ENCODE peak calls at places on chromosomes 5 and 9, in six cellular contexts. One of them, this sample, is unnamed.

GRCh38 chr9:114434878-114435311 is 47.1 kb upstream of the AKNA start:
- DNase-seq in AG09309: no peak
- DNase-seq in IMR-90: peak; percentile 37
- DNase-seq in transverse colon: no peak
- DNase-seq in cardiac fibroblast: peak; percentile 62
- DNase-seq in GM23338: peak; percentile 87
- DNase-seq in this sample: no peak

GRCh38 chr5:180343846-180344327 is 9.2 kb downstream of the GFPT2 start:
- DNase-seq in AG09309: no peak
- DNase-seq in IMR-90: no peak
- DNase-seq in transverse colon: no peak
- DNase-seq in cardiac fibroblast: peak; percentile 80
- DNase-seq in GM23338: no peak
- DNase-seq in this sample: no peak

GRCh38 chr5:172830876-172831662 is 3.0 kb upstream of the ERGIC1 start:
- DNase-seq in AG09309: peak; percentile 79
- DNase-seq in IMR-90: peak; percentile 99
- DNase-seq in transverse colon: no peak
- DNase-seq in cardiac fibroblast: peak; percentile 96
- DNase-seq in GM23338: no peak
- DNase-seq in this sample: peak; percentile 62

GRCh38 chr9:95764920-95765319 is 110.6 kb upstream of the ERCC6L2 start:
- DNase-seq in AG09309: no peak
- DNase-seq in IMR-90: no peak
- DNase-seq in transverse colon: no peak
- DNase-seq in cardiac fibroblast: no peak
- DNase-seq in GM23338: no peak
- DNase-seq in this sample: no peak

GRCh38 chr5:143964919-143965318 is 153.0 kb downstream of the HMHB1 start:
- DNase-seq in AG09309: no peak
- DNase-seq in IMR-90: peak; percentile 66
- DNase-seq in transverse colon: no peak
- DNase-seq in cardiac fibroblast: no peak
- DNase-seq in GM23338: no peak
- DNase-seq in this sample: no peak

GRCh38 chr5:115258001-115258400 is 4.7 kb downstream of the PGGT1B start:
- DNase-seq in AG09309: peak; percentile 14
- DNase-seq in IMR-90: peak; percentile 59
- DNase-seq in transverse colon: no peak
- DNase-seq in cardiac fibroblast: no peak
- DNase-seq in GM23338: no peak
- DNase-seq in this sample: no peak

GRCh38 chr9:126295082-126295477 is 31.5 kb upstream of the MVB12B start:
- DNase-seq in AG09309: no peak
- DNase-seq in IMR-90: no peak
- DNase-seq in transverse colon: no peak
- DNase-seq in cardiac fibroblast: no peak
- DNase-seq in GM23338: no peak
- DNase-seq in this sample: no peak

GRCh38 chr9:27344776-27345175 is 47.8 kb upstream of the EQTN start:
- DNase-seq in AG09309: no peak
- DNase-seq in IMR-90: no peak
- DNase-seq in transverse colon: no peak
- DNase-seq in cardiac fibroblast: no peak
- DNase-seq in GM23338: no peak
- DNase-seq in this sample: no peak

GRCh38 chr5:178218237-178218636 is 13.9 kb downstream of the HNRNPAB start:
- DNase-seq in AG09309: no peak
- DNase-seq in IMR-90: no peak
- DNase-seq in transverse colon: no peak
- DNase-seq in cardiac fibroblast: no peak
- DNase-seq in GM23338: no peak
- DNase-seq in this sample: no peak

GRCh38 chr9:83937861-83938455 is 16.7 kb upstream of the KIF27 start:
- DNase-seq in AG09309: no peak
- DNase-seq in IMR-90: peak; percentile 62
- DNase-seq in transverse colon: no peak
- DNase-seq in cardiac fibroblast: peak; percentile 74
- DNase-seq in GM23338: peak; percentile 94
- DNase-seq in this sample: no peak

GRCh38 chr5:14351086-14351661 is 208.0 kb downstream of the TRIO start:
- DNase-seq in AG09309: no peak
- DNase-seq in IMR-90: no peak
- DNase-seq in transverse colon: no peak
- DNase-seq in cardiac fibroblast: no peak
- DNase-seq in GM23338: no peak
- DNase-seq in this sample: no peak

GRCh38 chr5:138336952-138337684 is 948 bp upstream of the FAM53C start:
- DNase-seq in AG09309: no peak
- DNase-seq in IMR-90: peak; percentile 79
- DNase-seq in transverse colon: peak; percentile 85
- DNase-seq in cardiac fibroblast: peak; percentile 88
- DNase-seq in GM23338: peak; percentile 90
- DNase-seq in this sample: no peak

GRCh38 chr5:173717959-173718358 is 101.5 kb upstream of the BOD1 start:
- DNase-seq in AG09309: no peak
- DNase-seq in IMR-90: no peak
- DNase-seq in transverse colon: no peak
- DNase-seq in cardiac fibroblast: peak; percentile 22
- DNase-seq in GM23338: peak; percentile 23
- DNase-seq in this sample: no peak

GRCh38 chr9:22354699-22355384 is 91.8 kb upstream of the DMRTA1 start:
- DNase-seq in AG09309: no peak
- DNase-seq in IMR-90: no peak
- DNase-seq in transverse colon: no peak
- DNase-seq in cardiac fibroblast: no peak
- DNase-seq in GM23338: no peak
- DNase-seq in this sample: no peak

GRCh38 chr5:135482383-135482933 is 30.3 kb upstream of the TIFAB start:
- DNase-seq in AG09309: no peak
- DNase-seq in IMR-90: no peak
- DNase-seq in transverse colon: no peak
- DNase-seq in cardiac fibroblast: no peak
- DNase-seq in GM23338: no peak
- DNase-seq in this sample: no peak

GRCh38 chr9:113875917-113876805 is at the start of gene ZNF618:
- DNase-seq in AG09309: no peak
- DNase-seq in IMR-90: no peak
- DNase-seq in transverse colon: peak; percentile 24
- DNase-seq in cardiac fibroblast: peak; percentile 44
- DNase-seq in GM23338: peak; percentile 60
- DNase-seq in this sample: no peak

GRCh38 chr9:127498298-127498697 is 47.0 kb downstream of the LRSAM1 start:
- DNase-seq in AG09309: no peak
- DNase-seq in IMR-90: no peak
- DNase-seq in transverse colon: no peak
- DNase-seq in cardiac fibroblast: no peak
- DNase-seq in GM23338: no peak
- DNase-seq in this sample: no peak

GRCh38 chr5:147081256-147081872 is 153.5 kb upstream of the STK32A start:
- DNase-seq in AG09309: no peak
- DNase-seq in IMR-90: no peak
- DNase-seq in transverse colon: no peak
- DNase-seq in cardiac fibroblast: no peak
- DNase-seq in GM23338: no peak
- DNase-seq in this sample: no peak

GRCh38 chr5:36444582-36444999 is 142.9 kb upstream of the RANBP3L start:
- DNase-seq in AG09309: no peak
- DNase-seq in IMR-90: no peak
- DNase-seq in transverse colon: peak; percentile 14
- DNase-seq in cardiac fibroblast: peak; percentile 60
- DNase-seq in GM23338: no peak
- DNase-seq in this sample: no peak

GRCh38 chr9:133148351-133149129 is 15.2 kb downstream of the GBGT1 start:
- DNase-seq in AG09309: no peak
- DNase-seq in IMR-90: peak; percentile 38
- DNase-seq in transverse colon: peak; percentile 65
- DNase-seq in cardiac fibroblast: peak; percentile 41
- DNase-seq in GM23338: peak; percentile 38
- DNase-seq in this sample: no peak

GRCh38 chr9:109974143-109974917 is 194.3 kb downstream of the PALM2AKAP2 start:
- DNase-seq in AG09309: no peak
- DNase-seq in IMR-90: no peak
- DNase-seq in transverse colon: peak; percentile 51
- DNase-seq in cardiac fibroblast: no peak
- DNase-seq in GM23338: no peak
- DNase-seq in this sample: no peak

GRCh38 chr9:136728080-136728547 is 14.6 kb downstream of the LCN10 start:
- DNase-seq in AG09309: peak; percentile 52
- DNase-seq in IMR-90: peak; percentile 85
- DNase-seq in transverse colon: peak; percentile 92
- DNase-seq in cardiac fibroblast: peak; percentile 94
- DNase-seq in GM23338: peak; percentile 79
- DNase-seq in this sample: peak; percentile 40

DNA sequence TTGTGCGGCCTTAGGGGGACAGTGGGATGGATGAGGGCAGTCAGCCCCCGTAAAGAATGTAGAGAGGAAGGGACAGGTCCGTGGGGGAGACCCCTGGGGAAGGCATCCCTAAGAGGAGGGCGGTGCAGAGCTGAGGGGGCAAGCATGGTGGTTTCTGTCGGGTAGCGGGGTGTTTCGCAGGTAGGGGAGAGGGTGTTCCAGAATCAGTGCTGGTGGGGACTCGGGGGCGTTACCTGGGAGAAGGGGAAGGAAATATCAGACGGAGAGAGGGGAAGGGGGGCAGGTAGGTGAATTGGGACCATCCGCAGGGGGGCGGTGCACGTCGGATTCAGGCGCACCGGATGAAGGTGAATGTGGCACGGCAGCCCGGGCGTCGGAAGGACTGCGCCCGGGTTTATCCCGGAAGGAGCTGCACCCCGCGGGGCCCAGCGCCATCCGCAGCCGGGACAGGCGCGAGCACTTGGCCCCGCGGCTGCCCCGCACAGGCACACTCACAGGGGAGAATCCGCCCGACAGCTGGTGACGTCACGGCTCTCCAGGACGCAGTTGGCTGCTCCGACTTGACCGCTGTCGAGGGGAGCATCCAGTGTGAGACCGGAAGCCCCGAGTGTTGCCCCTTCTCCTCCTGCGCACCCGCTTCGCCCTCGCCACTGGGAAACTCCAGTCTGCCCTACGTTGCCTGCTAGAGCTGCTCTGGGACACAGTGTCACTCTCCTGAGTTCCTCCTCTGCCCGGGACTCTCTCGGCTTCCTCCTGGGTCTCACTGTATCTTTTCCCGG is 1.3 kb downstream of the CD72 start:
- DNase-seq in AG09309: peak; percentile 7
- DNase-seq in IMR-90: peak; percentile 69
- DNase-seq in transverse colon: peak; percentile 82
- DNase-seq in cardiac fibroblast: peak; percentile 63
- DNase-seq in GM23338: peak; percentile 89
- DNase-seq in this sample: no peak
- H3K4me3 ChIP-seq in AG09309: peak overlapping the region; percentile 28
- H3K4me3 ChIP-seq in IMR-90: peak overlapping the region; percentile 43
- H3K4me3 ChIP-seq in transverse colon: peak overlapping the region; percentile 38
- H3K4me3 ChIP-seq in cardiac fibroblast: peak overlapping the region; percentile 28
- H3K4me3 ChIP-seq in GM23338: peak overlapping the region; percentile 85
- H3K4me3 ChIP-seq in this sample: peak overlapping the region; percentile 47

GRCh38 chr9:124835026-124835501 is 18.2 kb upstream of the WDR38 start:
- DNase-seq in AG09309: no peak
- DNase-seq in IMR-90: peak; percentile 79
- DNase-seq in transverse colon: peak; percentile 64
- DNase-seq in cardiac fibroblast: peak; percentile 90
- DNase-seq in GM23338: no peak
- DNase-seq in this sample: no peak

GRCh38 chr9:124831642-124832364 is 21.5 kb upstream of the WDR38 start:
- DNase-seq in AG09309: no peak
- DNase-seq in IMR-90: no peak
- DNase-seq in transverse colon: no peak
- DNase-seq in cardiac fibroblast: peak; percentile 28
- DNase-seq in GM23338: no peak
- DNase-seq in this sample: no peak

GRCh38 chr9:124839612-124840299 is 13.5 kb upstream of the WDR38 start:
- DNase-seq in AG09309: no peak
- DNase-seq in IMR-90: peak; percentile 30
- DNase-seq in transverse colon: no peak
- DNase-seq in cardiac fibroblast: peak; percentile 43
- DNase-seq in GM23338: peak; percentile 89
- DNase-seq in this sample: no peak

GRCh38 chr9:124830593-124830992 is 22.7 kb upstream of the WDR38 start:
- DNase-seq in AG09309: no peak
- DNase-seq in IMR-90: no peak
- DNase-seq in transverse colon: no peak
- DNase-seq in cardiac fibroblast: no peak
- DNase-seq in GM23338: no peak
- DNase-seq in this sample: no peak

DNA sequence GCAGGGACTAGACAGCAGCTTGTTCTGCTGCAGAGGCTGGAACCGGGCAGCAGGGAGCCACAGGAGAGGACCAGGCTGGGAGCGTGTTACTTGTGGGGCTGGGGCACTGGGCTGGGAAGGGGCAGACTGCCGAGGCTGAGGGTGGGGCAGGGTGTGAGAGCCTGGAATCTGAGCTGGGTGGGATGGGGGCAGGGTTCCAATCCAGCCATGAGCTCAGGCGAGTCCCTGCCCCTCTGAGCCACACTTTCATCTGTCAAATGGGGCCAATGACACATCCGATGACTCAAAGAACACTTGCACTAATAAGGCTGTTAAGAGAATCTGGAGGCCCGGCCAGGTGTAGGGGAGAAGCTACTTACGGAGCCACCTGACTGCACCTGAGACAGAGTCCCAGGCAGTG is 18.7 kb upstream of the WDR38 start:
- DNase-seq in AG09309: no peak
- DNase-seq in IMR-90: peak; percentile 67
- DNase-seq in transverse colon: no peak
- DNase-seq in cardiac fibroblast: peak; percentile 39
- DNase-seq in GM23338: no peak
- DNase-seq in this sample: no peak
- TF ChIP-seq CTCF in AG09309: no peak
- TF ChIP-seq CTCF in IMR-90: no peak
- TF ChIP-seq CTCF in transverse colon: no peak
- TF ChIP-seq CTCF in cardiac fibroblast: no peak
- TF ChIP-seq CTCF in GM23338: no peak
- TF ChIP-seq CTCF in this sample: no peak

GRCh38 chr5:72180925-72181324 is 73.7 kb downstream of the MAP1B start:
- DNase-seq in AG09309: no peak
- DNase-seq in IMR-90: no peak
- DNase-seq in transverse colon: no peak
- DNase-seq in cardiac fibroblast: no peak
- DNase-seq in GM23338: no peak
- DNase-seq in this sample: no peak
- H3K4me3 ChIP-seq in AG09309: peak overlapping the region; percentile 11
- H3K4me3 ChIP-seq in IMR-90: no peak overlapping the region
- H3K4me3 ChIP-seq in transverse colon: no peak overlapping the region
- H3K4me3 ChIP-seq in cardiac fibroblast: no peak overlapping the region
- H3K4me3 ChIP-seq in GM23338: no peak overlapping the region
- H3K4me3 ChIP-seq in this sample: peak overlapping the region; percentile 34

GRCh38 chr5:156515799-156516198 is 188.8 kb downstream of the SGCD start:
- DNase-seq in AG09309: no peak
- DNase-seq in IMR-90: peak; percentile 28
- DNase-seq in transverse colon: no peak
- DNase-seq in cardiac fibroblast: no peak
- DNase-seq in GM23338: peak; percentile 4
- DNase-seq in this sample: no peak
- TF ChIP-seq CTCF in AG09309: no peak
- TF ChIP-seq CTCF in IMR-90: no peak
- TF ChIP-seq CTCF in transverse colon: no peak
- TF ChIP-seq CTCF in cardiac fibroblast: no peak
- TF ChIP-seq CTCF in GM23338: no peak
- TF ChIP-seq CTCF in this sample: no peak

This sample was measured in AG04449.